ENCODE peak calls at places on chromosomes 12 and 14, in five cellular contexts. L, E, K, X and Y are unnamed samples.

GRCh38 chr12:27814411-27814810 is 34.4 kb upstream of the MANSC4 start:
- DNase-seq in L (no peak), E (no peak), K (no peak), X (no peak), Y (no peak)

GRCh38 chr12:27635349-27635972 is 60.8 kb upstream of the REP15 start:
- DNase-seq in L (peak), E (no peak), K (no peak), X (no peak), Y (no peak)

GRCh38 chr14:101965145-101965531 is 765 bp downstream of the DYNC1H1 start:
- DNase-seq in L (peak), E (peak), K (peak), X (peak), Y (peak)

GRCh38 chr12:20368653-20369163 is 371 bp downstream of the PDE3A start:
- DNase-seq in L (peak), E (no peak), K (no peak), X (no peak), Y (peak)

GRCh38 chr14:100187247-100187833 is 27.9 kb upstream of the DEGS2 start:
- DNase-seq in L (no peak), E (no peak), K (no peak), X (no peak), Y (no peak)

GRCh38 chr12:52364061-52364460 is 3.2 kb downstream of the KRT85 start:
- DNase-seq in L (no peak), E (no peak), K (no peak), X (no peak), Y (no peak)

GRCh38 chr12:356276-356988 is 32.7 kb downstream of the KDM5A start:
- DNase-seq in L (no peak), E (no peak), K (no peak), X (no peak), Y (no peak)

GRCh38 chr12:118164798-118165486 is 29.0 kb downstream of the PEBP1 start:
- DNase-seq in L (peak), E (peak), K (no peak), X (no peak), Y (no peak)

GRCh38 chr14:33655421-33655820 is 295.5 kb downstream of the EGLN3 start:
- DNase-seq in L (no peak), E (no peak), K (no peak), X (no peak), Y (no peak)

GRCh38 chr12:95611676-95612309 is 60.5 kb upstream of the USP44 start:
- DNase-seq in L (no peak), E (no peak), K (no peak), X (no peak), Y (no peak)

GRCh38 chr12:56722832-56723231 is 2.3 kb downstream of the NACA start:
- DNase-seq in L (no peak), E (no peak), K (no peak), X (no peak), Y (no peak)

GRCh38 chr14:62076368-62076767 is 314.1 kb downstream of the SNAPC1 start:
- DNase-seq in L (no peak), E (no peak), K (no peak), X (no peak), Y (no peak)

GRCh38 chr12:78959556-78959955 is 95.0 kb downstream of the SYT1 start:
- DNase-seq in L (no peak), E (no peak), K (no peak), X (no peak), Y (no peak)

GRCh38 chr12:60279224-60279623 is 683.4 kb downstream of the SLC16A7 start:
- DNase-seq in L (no peak), E (no peak), K (no peak), X (no peak), Y (no peak)

GRCh38 chr14:60647081-60647836 is 2.0 kb downstream of the SIX1 start:
- DNase-seq in L (no peak), E (no peak), K (no peak), X (no peak), Y (no peak)

GRCh38 chr12:95412826-95413311 is 61.1 kb upstream of the METAP2 start:
- DNase-seq in L (no peak), E (no peak), K (no peak), X (no peak), Y (no peak)

GRCh38 chr12:3293013-3293412 is 198.0 kb upstream of the PRMT8 start:
- DNase-seq in L (no peak), E (no peak), K (no peak), X (no peak), Y (no peak)

GRCh38 chr12:6080149-6081045 is 44.1 kb downstream of the VWF start:
- DNase-seq in L (no peak), E (no peak), K (no peak), X (no peak), Y (no peak)

GRCh38 chr12:67720383-67720856 is 71.9 kb downstream of the DYRK2 start:
- DNase-seq in L (no peak), E (no peak), K (no peak), X (no peak), Y (no peak)

GRCh38 chr14:105940534-105941225 is 414.3 kb downstream of the TMEM121 start:
- DNase-seq in L (no peak), E (no peak), K (no peak), X (no peak), Y (no peak)

GRCh38 chr12:15752780-15753179 is 36.4 kb downstream of the EPS8 start:
- DNase-seq in L (no peak), E (no peak), K (no peak), X (no peak), Y (no peak)

GRCh38 chr14:55438066-55438683 is 2.2 kb downstream of the TBPL2 start:
- DNase-seq in L (peak), E (no peak), K (no peak), X (no peak), Y (no peak)

GRCh38 chr12:121748571-121749265 is 36.2 kb downstream of the TMEM120B start:
- DNase-seq in L (peak), E (peak), K (no peak), X (no peak), Y (no peak)

GRCh38 chr14:24277606-24278321 is 6.4 kb upstream of the RABGGTA start:
- DNase-seq in L (no peak), E (peak), K (no peak), X (no peak), Y (no peak)

GRCh38 chr12:77720258-77720657 is 110.4 kb upstream of the NAV3 start:
- DNase-seq in L (no peak), E (no peak), K (no peak), X (no peak), Y (no peak)

GRCh38 chr12:52182456-52182855 is 9.4 kb downstream of the KRT80 start:
- DNase-seq in L (no peak), E (no peak), K (no peak), X (no peak), Y (no peak)

GRCh38 chr12:58648151-58648550 is 272.2 kb downstream of the LRIG3 start:
- DNase-seq in L (no peak), E (no peak), K (no peak), X (no peak), Y (no peak)

GRCh38 chr12:3752096-3752709 is 706 bp downstream of the CRACR2A start:
- DNase-seq in L (peak), E (peak), K (peak), X (no peak), Y (peak)

GRCh38 chr12:95390192-95390591 is 83.8 kb upstream of the METAP2 start:
- DNase-seq in L (no peak), E (no peak), K (no peak), X (no peak), Y (peak)

GRCh38 chr12:110577717-110578521 is 5.2 kb downstream of the PPTC7 start:
- DNase-seq in L (peak), E (peak), K (no peak), X (no peak), Y (peak)